ENCODE peak calls at places on chromosomes 13 and 19, in four cellular contexts. J is cardiac fibroblast, E is T-helper 2 cell, Q is aorta. K is an unnamed sample.

GRCh38 chr19:47539747-47540311 is 25.0 kb upstream of the NAPA start:
- DNase-seq in E (no peak), J (no peak), Q (no peak), K (peak)

GRCh38 chr19:17902701-17903100 is 30.1 kb upstream of the CCDC124 start:
- DNase-seq in J (peak), Q (no peak), E (no peak), K (no peak)

GRCh38 chr19:45125975-45126493 is 33.1 kb downstream of the PPP1R37 start:
- DNase-seq in E (peak), Q (peak), J (peak), K (peak)

GRCh38 chr19:5624154-5624663 is 1.3 kb downstream of the SAFB start:
- DNase-seq in E (no peak), Q (peak), J (peak), K (peak)

GRCh38 chr13:40342461-40342860 is 324.0 kb downstream of the FOXO1 start:
- DNase-seq in J (no peak), E (no peak), Q (no peak), K (no peak)

GRCh38 chr13:29954082-29955043 is 103.9 kb upstream of the UBL3 start:
- DNase-seq in Q (no peak), E (peak), J (no peak), K (no peak)

GRCh38 chr19:41377977-41378707 is 1.8 kb downstream of the TMEM91 start:
- DNase-seq in J (no peak), E (no peak), Q (no peak), K (peak)

GRCh38 chr13:74930402-74931165 is 551.4 kb downstream of the TBC1D4 start:
- DNase-seq in J (peak), Q (no peak), E (no peak), K (no peak)

GRCh38 chr13:20700288-20700687 is 3.2 kb upstream of the IL17D start:
- DNase-seq in Q (no peak), J (no peak), E (no peak), K (no peak)

GRCh38 chr13:50650936-50651638 is 192.4 kb downstream of the DLEU7 start:
- DNase-seq in Q (no peak), E (no peak), J (no peak), K (no peak)

GRCh38 chr13:110828705-110829104 is 86.2 kb downstream of the ANKRD10 start:
- DNase-seq in E (no peak), Q (no peak), J (no peak), K (no peak)

GRCh38 chr13:44934724-44935123 is 54.5 kb downstream of the NUFIP1 start:
- DNase-seq in E (no peak), J (peak), Q (no peak), K (peak)

GRCh38 chr19:10146142-10146541 is 26.4 kb upstream of the EIF3G start:
- DNase-seq in J (no peak), E (no peak), Q (no peak), K (no peak)

GRCh38 chr13:65036999-65037398 is 2193.1 kb downstream of the PCDH9 start:
- DNase-seq in J (no peak), Q (no peak), E (no peak), K (no peak)

GRCh38 chr19:40009674-40010073 is 12.8 kb downstream of the ZNF546 start:
- DNase-seq in J (no peak), Q (no peak), E (no peak), K (no peak)